ENCODE peak calls at places on chromosomes 16 and 17, in four cellular contexts. One of them, this sample, is unnamed.

GRCh38 chr16:83954577-83955016 is 1.6 kb downstream of the OSGIN1 start:
- DNase-seq in T-helper 17 cell: no peak
- DNase-seq in activated naive CD4-positive, alpha-beta T cell treated with anti-CD3 and anti-CD28 coated beads, Interleukin-2, amount 50 U/mL, for 16 hours: no peak
- DNase-seq in activated CD4-positive, alpha-beta T cell treated with anti-CD3 and anti-CD28 coated beads, Interleukin-2, amount 50 U/mL, for 4 hours: no peak
- DNase-seq in this sample: no peak

GRCh38 chr16:73124665-73125064 is 76.7 kb upstream of the ZFHX3 start:
- DNase-seq in activated CD4-positive, alpha-beta T cell treated with anti-CD3 and anti-CD28 coated beads, Interleukin-2, amount 50 U/mL, for 4 hours: no peak
- DNase-seq in T-helper 17 cell: no peak
- DNase-seq in activated naive CD4-positive, alpha-beta T cell treated with anti-CD3 and anti-CD28 coated beads, Interleukin-2, amount 50 U/mL, for 16 hours: no peak
- DNase-seq in this sample: no peak

GRCh38 chr16:86261379-86261778 is 248.9 kb upstream of the FOXF1 start:
- DNase-seq in activated naive CD4-positive, alpha-beta T cell treated with anti-CD3 and anti-CD28 coated beads, Interleukin-2, amount 50 U/mL, for 16 hours: no peak
- DNase-seq in T-helper 17 cell: no peak
- DNase-seq in activated CD4-positive, alpha-beta T cell treated with anti-CD3 and anti-CD28 coated beads, Interleukin-2, amount 50 U/mL, for 4 hours: no peak
- DNase-seq in this sample: peak; percentile 35

GRCh38 chr17:40612510-40613244 is 34.9 kb downstream of the SMARCE1 start:
- DNase-seq in activated naive CD4-positive, alpha-beta T cell treated with anti-CD3 and anti-CD28 coated beads, Interleukin-2, amount 50 U/mL, for 16 hours: peak; percentile 66
- DNase-seq in T-helper 17 cell: peak; percentile 41
- DNase-seq in activated CD4-positive, alpha-beta T cell treated with anti-CD3 and anti-CD28 coated beads, Interleukin-2, amount 50 U/mL, for 4 hours: peak; percentile 69
- DNase-seq in this sample: no peak

GRCh38 chr17:31529841-31530251 is 138.4 kb downstream of the RAB11FIP4 start:
- DNase-seq in activated naive CD4-positive, alpha-beta T cell treated with anti-CD3 and anti-CD28 coated beads, Interleukin-2, amount 50 U/mL, for 16 hours: no peak
- DNase-seq in T-helper 17 cell: no peak
- DNase-seq in activated CD4-positive, alpha-beta T cell treated with anti-CD3 and anti-CD28 coated beads, Interleukin-2, amount 50 U/mL, for 4 hours: no peak
- DNase-seq in this sample: no peak

GRCh38 chr17:77471984-77472836 is 331.4 kb downstream of the SEC14L1 start:
- DNase-seq in activated CD4-positive, alpha-beta T cell treated with anti-CD3 and anti-CD28 coated beads, Interleukin-2, amount 50 U/mL, for 4 hours: no peak
- DNase-seq in activated naive CD4-positive, alpha-beta T cell treated with anti-CD3 and anti-CD28 coated beads, Interleukin-2, amount 50 U/mL, for 16 hours: no peak
- DNase-seq in T-helper 17 cell: no peak
- DNase-seq in this sample: peak; percentile 87

GRCh38 chr17:59377410-59377809 is 46.0 kb downstream of the YPEL2 start:
- DNase-seq in T-helper 17 cell: no peak
- DNase-seq in activated CD4-positive, alpha-beta T cell treated with anti-CD3 and anti-CD28 coated beads, Interleukin-2, amount 50 U/mL, for 4 hours: no peak
- DNase-seq in activated naive CD4-positive, alpha-beta T cell treated with anti-CD3 and anti-CD28 coated beads, Interleukin-2, amount 50 U/mL, for 16 hours: no peak
- DNase-seq in this sample: no peak

GRCh38 chr17:19492140-19492539 is 41.5 kb upstream of the SLC47A1 start:
- DNase-seq in activated CD4-positive, alpha-beta T cell treated with anti-CD3 and anti-CD28 coated beads, Interleukin-2, amount 50 U/mL, for 4 hours: no peak
- DNase-seq in activated naive CD4-positive, alpha-beta T cell treated with anti-CD3 and anti-CD28 coated beads, Interleukin-2, amount 50 U/mL, for 16 hours: no peak
- DNase-seq in T-helper 17 cell: no peak
- DNase-seq in this sample: no peak

GRCh38 chr16:89089142-89089541 is 4.5 kb upstream of the ACSF3 start:
- DNase-seq in activated CD4-positive, alpha-beta T cell treated with anti-CD3 and anti-CD28 coated beads, Interleukin-2, amount 50 U/mL, for 4 hours: no peak
- DNase-seq in T-helper 17 cell: no peak
- DNase-seq in activated naive CD4-positive, alpha-beta T cell treated with anti-CD3 and anti-CD28 coated beads, Interleukin-2, amount 50 U/mL, for 16 hours: no peak
- DNase-seq in this sample: no peak

GRCh38 chr16:69762843-69763556 is 868 bp downstream of the WWP2 start:
- DNase-seq in T-helper 17 cell: no peak
- DNase-seq in activated CD4-positive, alpha-beta T cell treated with anti-CD3 and anti-CD28 coated beads, Interleukin-2, amount 50 U/mL, for 4 hours: no peak
- DNase-seq in activated naive CD4-positive, alpha-beta T cell treated with anti-CD3 and anti-CD28 coated beads, Interleukin-2, amount 50 U/mL, for 16 hours: no peak
- DNase-seq in this sample: peak; percentile 4

GRCh38 chr17:79949646-79950292 is 85.9 kb downstream of the TBC1D16 start:
- DNase-seq in T-helper 17 cell: no peak
- DNase-seq in activated CD4-positive, alpha-beta T cell treated with anti-CD3 and anti-CD28 coated beads, Interleukin-2, amount 50 U/mL, for 4 hours: no peak
- DNase-seq in activated naive CD4-positive, alpha-beta T cell treated with anti-CD3 and anti-CD28 coated beads, Interleukin-2, amount 50 U/mL, for 16 hours: no peak
- DNase-seq in this sample: peak; percentile 76

GRCh38 chr17:81414751-81415516 is 19.7 kb downstream of the BAHCC1 start:
- DNase-seq in activated naive CD4-positive, alpha-beta T cell treated with anti-CD3 and anti-CD28 coated beads, Interleukin-2, amount 50 U/mL, for 16 hours: no peak
- DNase-seq in activated CD4-positive, alpha-beta T cell treated with anti-CD3 and anti-CD28 coated beads, Interleukin-2, amount 50 U/mL, for 4 hours: no peak
- DNase-seq in T-helper 17 cell: no peak
- DNase-seq in this sample: no peak

GRCh38 chr16:10297341-10298006 is 88.4 kb upstream of the ATF7IP2 start:
- DNase-seq in activated CD4-positive, alpha-beta T cell treated with anti-CD3 and anti-CD28 coated beads, Interleukin-2, amount 50 U/mL, for 4 hours: no peak
- DNase-seq in activated naive CD4-positive, alpha-beta T cell treated with anti-CD3 and anti-CD28 coated beads, Interleukin-2, amount 50 U/mL, for 16 hours: no peak
- DNase-seq in T-helper 17 cell: no peak
- DNase-seq in this sample: no peak

GRCh38 chr16:16025214-16025968 is 76.0 kb downstream of the ABCC1 start:
- DNase-seq in activated naive CD4-positive, alpha-beta T cell treated with anti-CD3 and anti-CD28 coated beads, Interleukin-2, amount 50 U/mL, for 16 hours: peak; percentile 51
- DNase-seq in T-helper 17 cell: peak; percentile 33
- DNase-seq in activated CD4-positive, alpha-beta T cell treated with anti-CD3 and anti-CD28 coated beads, Interleukin-2, amount 50 U/mL, for 4 hours: peak; percentile 61
- DNase-seq in this sample: no peak

GRCh38 chr17:41627316-41628072 is 3.1 kb upstream of the KRT17 start:
- DNase-seq in T-helper 17 cell: peak; percentile 3
- DNase-seq in activated naive CD4-positive, alpha-beta T cell treated with anti-CD3 and anti-CD28 coated beads, Interleukin-2, amount 50 U/mL, for 16 hours: no peak
- DNase-seq in activated CD4-positive, alpha-beta T cell treated with anti-CD3 and anti-CD28 coated beads, Interleukin-2, amount 50 U/mL, for 4 hours: no peak
- DNase-seq in this sample: no peak

GRCh38 chr17:68840073-68840472 is 115.1 kb downstream of the ABCA8 start:
- DNase-seq in activated naive CD4-positive, alpha-beta T cell treated with anti-CD3 and anti-CD28 coated beads, Interleukin-2, amount 50 U/mL, for 16 hours: no peak
- DNase-seq in T-helper 17 cell: no peak
- DNase-seq in activated CD4-positive, alpha-beta T cell treated with anti-CD3 and anti-CD28 coated beads, Interleukin-2, amount 50 U/mL, for 4 hours: no peak
- DNase-seq in this sample: no peak

GRCh38 chr17:72294487-72294893 is 173.7 kb downstream of the SOX9 start:
- DNase-seq in T-helper 17 cell: no peak
- DNase-seq in activated CD4-positive, alpha-beta T cell treated with anti-CD3 and anti-CD28 coated beads, Interleukin-2, amount 50 U/mL, for 4 hours: no peak
- DNase-seq in activated naive CD4-positive, alpha-beta T cell treated with anti-CD3 and anti-CD28 coated beads, Interleukin-2, amount 50 U/mL, for 16 hours: no peak
- DNase-seq in this sample: no peak

GRCh38 chr17:49572226-49572625 is 3.4 kb upstream of the NXPH3 start:
- DNase-seq in T-helper 17 cell: no peak
- DNase-seq in activated CD4-positive, alpha-beta T cell treated with anti-CD3 and anti-CD28 coated beads, Interleukin-2, amount 50 U/mL, for 4 hours: no peak
- DNase-seq in activated naive CD4-positive, alpha-beta T cell treated with anti-CD3 and anti-CD28 coated beads, Interleukin-2, amount 50 U/mL, for 16 hours: no peak
- DNase-seq in this sample: no peak

GRCh38 chr16:12758031-12758669 is 45.5 kb downstream of the CPPED1 start:
- DNase-seq in T-helper 17 cell: no peak
- DNase-seq in activated CD4-positive, alpha-beta T cell treated with anti-CD3 and anti-CD28 coated beads, Interleukin-2, amount 50 U/mL, for 4 hours: no peak
- DNase-seq in activated naive CD4-positive, alpha-beta T cell treated with anti-CD3 and anti-CD28 coated beads, Interleukin-2, amount 50 U/mL, for 16 hours: no peak
- DNase-seq in this sample: no peak

GRCh38 chr17:2697611-2698162 is 13.9 kb downstream of the CLUH start:
- DNase-seq in activated CD4-positive, alpha-beta T cell treated with anti-CD3 and anti-CD28 coated beads, Interleukin-2, amount 50 U/mL, for 4 hours: no peak
- DNase-seq in activated naive CD4-positive, alpha-beta T cell treated with anti-CD3 and anti-CD28 coated beads, Interleukin-2, amount 50 U/mL, for 16 hours: peak; percentile 9
- DNase-seq in T-helper 17 cell: no peak
- DNase-seq in this sample: no peak

GRCh38 chr17:72139213-72139612 is 18.4 kb downstream of the SOX9 start:
- DNase-seq in T-helper 17 cell: no peak
- DNase-seq in activated CD4-positive, alpha-beta T cell treated with anti-CD3 and anti-CD28 coated beads, Interleukin-2, amount 50 U/mL, for 4 hours: no peak
- DNase-seq in activated naive CD4-positive, alpha-beta T cell treated with anti-CD3 and anti-CD28 coated beads, Interleukin-2, amount 50 U/mL, for 16 hours: no peak
- DNase-seq in this sample: no peak

GRCh38 chr17:71349908-71350600 is 770.8 kb upstream of the SOX9 start:
- DNase-seq in T-helper 17 cell: no peak
- DNase-seq in activated CD4-positive, alpha-beta T cell treated with anti-CD3 and anti-CD28 coated beads, Interleukin-2, amount 50 U/mL, for 4 hours: no peak
- DNase-seq in activated naive CD4-positive, alpha-beta T cell treated with anti-CD3 and anti-CD28 coated beads, Interleukin-2, amount 50 U/mL, for 16 hours: no peak
- DNase-seq in this sample: no peak

GRCh38 chr16:86726340-86726739 is 148.0 kb downstream of the FOXL1 start:
- DNase-seq in activated CD4-positive, alpha-beta T cell treated with anti-CD3 and anti-CD28 coated beads, Interleukin-2, amount 50 U/mL, for 4 hours: no peak
- DNase-seq in activated naive CD4-positive, alpha-beta T cell treated with anti-CD3 and anti-CD28 coated beads, Interleukin-2, amount 50 U/mL, for 16 hours: no peak
- DNase-seq in T-helper 17 cell: no peak
- DNase-seq in this sample: no peak

GRCh38 chr17:10622610-10623485 is 34.3 kb downstream of the MYH3 start:
- DNase-seq in activated CD4-positive, alpha-beta T cell treated with anti-CD3 and anti-CD28 coated beads, Interleukin-2, amount 50 U/mL, for 4 hours: no peak
- DNase-seq in activated naive CD4-positive, alpha-beta T cell treated with anti-CD3 and anti-CD28 coated beads, Interleukin-2, amount 50 U/mL, for 16 hours: no peak
- DNase-seq in T-helper 17 cell: no peak
- DNase-seq in this sample: peak; percentile 6

GRCh38 chr17:29640413-29640812 is 17.7 kb upstream of the CORO6 start:
- DNase-seq in activated CD4-positive, alpha-beta T cell treated with anti-CD3 and anti-CD28 coated beads, Interleukin-2, amount 50 U/mL, for 4 hours: no peak
- DNase-seq in activated naive CD4-positive, alpha-beta T cell treated with anti-CD3 and anti-CD28 coated beads, Interleukin-2, amount 50 U/mL, for 16 hours: no peak
- DNase-seq in T-helper 17 cell: no peak
- DNase-seq in this sample: no peak

GRCh38 chr16:86901483-86901882 is 323.1 kb downstream of the FOXL1 start:
- DNase-seq in T-helper 17 cell: no peak
- DNase-seq in activated naive CD4-positive, alpha-beta T cell treated with anti-CD3 and anti-CD28 coated beads, Interleukin-2, amount 50 U/mL, for 16 hours: no peak
- DNase-seq in activated CD4-positive, alpha-beta T cell treated with anti-CD3 and anti-CD28 coated beads, Interleukin-2, amount 50 U/mL, for 4 hours: no peak
- DNase-seq in this sample: no peak

GRCh38 chr16:381788-382717 is at the start of gene PGAP6:
- DNase-seq in activated naive CD4-positive, alpha-beta T cell treated with anti-CD3 and anti-CD28 coated beads, Interleukin-2, amount 50 U/mL, for 16 hours: peak; percentile 64
- DNase-seq in T-helper 17 cell: peak; percentile 78
- DNase-seq in activated CD4-positive, alpha-beta T cell treated with anti-CD3 and anti-CD28 coated beads, Interleukin-2, amount 50 U/mL, for 4 hours: peak; percentile 35
- DNase-seq in this sample: peak; percentile 49

GRCh38 chr17:61371606-61372005 is 28.0 kb upstream of the TBX2 start:
- DNase-seq in T-helper 17 cell: no peak
- DNase-seq in activated naive CD4-positive, alpha-beta T cell treated with anti-CD3 and anti-CD28 coated beads, Interleukin-2, amount 50 U/mL, for 16 hours: no peak
- DNase-seq in activated CD4-positive, alpha-beta T cell treated with anti-CD3 and anti-CD28 coated beads, Interleukin-2, amount 50 U/mL, for 4 hours: no peak
- DNase-seq in this sample: no peak

GRCh38 chr16:2278272-2278608 is 10.3 kb upstream of the RNPS1 start:
- DNase-seq in activated naive CD4-positive, alpha-beta T cell treated with anti-CD3 and anti-CD28 coated beads, Interleukin-2, amount 50 U/mL, for 16 hours: no peak
- DNase-seq in activated CD4-positive, alpha-beta T cell treated with anti-CD3 and anti-CD28 coated beads, Interleukin-2, amount 50 U/mL, for 4 hours: no peak
- DNase-seq in T-helper 17 cell: no peak
- DNase-seq in this sample: no peak

GRCh38 chr16:49575352-49576172 is 202.0 kb downstream of the C16orf78 start:
- DNase-seq in activated naive CD4-positive, alpha-beta T cell treated with anti-CD3 and anti-CD28 coated beads, Interleukin-2, amount 50 U/mL, for 16 hours: no peak
- DNase-seq in activated CD4-positive, alpha-beta T cell treated with anti-CD3 and anti-CD28 coated beads, Interleukin-2, amount 50 U/mL, for 4 hours: no peak
- DNase-seq in T-helper 17 cell: no peak
- DNase-seq in this sample: no peak

GRCh38 chr16:12819126-12820117 is 15.7 kb upstream of the CPPED1 start:
- DNase-seq in T-helper 17 cell: peak; percentile 58
- DNase-seq in activated CD4-positive, alpha-beta T cell treated with anti-CD3 and anti-CD28 coated beads, Interleukin-2, amount 50 U/mL, for 4 hours: peak; percentile 70
- DNase-seq in activated naive CD4-positive, alpha-beta T cell treated with anti-CD3 and anti-CD28 coated beads, Interleukin-2, amount 50 U/mL, for 16 hours: peak; percentile 74
- DNase-seq in this sample: peak; percentile 82

GRCh38 chr17:82545071-82545462 is 25.5 kb downstream of the FOXK2 start:
- DNase-seq in activated naive CD4-positive, alpha-beta T cell treated with anti-CD3 and anti-CD28 coated beads, Interleukin-2, amount 50 U/mL, for 16 hours: no peak
- DNase-seq in T-helper 17 cell: no peak
- DNase-seq in activated CD4-positive, alpha-beta T cell treated with anti-CD3 and anti-CD28 coated beads, Interleukin-2, amount 50 U/mL, for 4 hours: no peak
- DNase-seq in this sample: no peak

GRCh38 chr16:9016824-9017223 is 53.1 kb upstream of the USP7 start:
- DNase-seq in activated CD4-positive, alpha-beta T cell treated with anti-CD3 and anti-CD28 coated beads, Interleukin-2, amount 50 U/mL, for 4 hours: no peak
- DNase-seq in T-helper 17 cell: no peak
- DNase-seq in activated naive CD4-positive, alpha-beta T cell treated with anti-CD3 and anti-CD28 coated beads, Interleukin-2, amount 50 U/mL, for 16 hours: no peak
- DNase-seq in this sample: peak; percentile 91

GRCh38 chr16:83666449-83666848 is 141.3 kb upstream of the HSBP1 start:
- DNase-seq in T-helper 17 cell: no peak
- DNase-seq in activated naive CD4-positive, alpha-beta T cell treated with anti-CD3 and anti-CD28 coated beads, Interleukin-2, amount 50 U/mL, for 16 hours: no peak
- DNase-seq in activated CD4-positive, alpha-beta T cell treated with anti-CD3 and anti-CD28 coated beads, Interleukin-2, amount 50 U/mL, for 4 hours: no peak
- DNase-seq in this sample: no peak